ENCODE peak calls at places on chromosomes 2 and 18, in nine cellular contexts. X is pancreas, W is heart left ventricle, U is testis, A is foreskin fibroblast, M is brain microvascular endothelial cell, H is bronchial epithelial cell, B is right lobe of liver, K is body of pancreas. S is an unnamed sample.

GRCh38 chr2:158583923-158584322 is 127.2 kb downstream of the PKP4 start:
- DNase-seq in X (no peak), W (no peak), U (no peak), A (no peak), M (no peak), H (no peak), B (no peak), K (no peak), S (no peak)

GRCh38 chr18:39178171-39178570 is 1612.6 kb upstream of the CELF4 start:
- DNase-seq in X (no peak), W (no peak), U (no peak), A (no peak), M (no peak), H (no peak), B (no peak), K (no peak), S (no peak)

GRCh38 chr18:24080861-24081260 is 58.0 kb upstream of the CABYR start:
- DNase-seq in X (no peak), W (no peak), U (no peak), A (no peak), M (no peak), H (no peak), B (no peak), K (no peak), S (no peak)

GRCh38 chr2:232888839-232889529 is 18.9 kb downstream of the SNORC start:
- DNase-seq in X (no peak), W (no peak), U (peak; percentile 9), A (no peak), M (no peak), H (no peak), B (peak; percentile 51), K (no peak), S (no peak)

GRCh38 chr2:206054952-206055351 is 31.0 kb downstream of the INO80D start:
- DNase-seq in X (no peak), W (no peak), U (no peak), A (no peak), M (no peak), H (no peak), B (no peak), K (no peak), S (no peak)

GRCh38 chr2:105678346-105678745 is 66.4 kb upstream of the NCK2 start:
- DNase-seq in X (no peak), W (no peak), U (no peak), A (no peak), M (no peak), H (peak; percentile 57), B (no peak), K (no peak), S (no peak)

GRCh38 chr2:83596592-83597339 is 862.3 kb downstream of the SUCLG1 start:
- DNase-seq in X (no peak), W (no peak), U (no peak), A (no peak), M (no peak), H (no peak), B (no peak), K (no peak), S (no peak)

GRCh38 chr18:79445221-79445620 is 49.5 kb downstream of the NFATC1 start:
- DNase-seq in X (no peak), W (no peak), U (no peak), A (no peak), M (no peak), H (no peak), B (no peak), K (no peak), S (no peak)

GRCh38 chr2:127415593-127416485 is 2.4 kb upstream of the PROC start:
- DNase-seq in X (peak; percentile 85), W (peak; percentile 62), U (peak; percentile 64), A (no peak), M (no peak), H (peak; percentile 74), B (peak; percentile 92), K (peak; percentile 86), S (no peak)

GRCh38 chr2:113831156-113831555 is 58.7 kb upstream of the ACTR3 start:
- DNase-seq in X (no peak), W (no peak), U (no peak), A (peak; percentile 51), M (no peak), H (peak; percentile 90), B (no peak), K (peak; percentile 5), S (no peak)

GRCh38 chr18:3094355-3094684 is 81.4 kb upstream of the LPIN2 start:
- DNase-seq in X (no peak), W (no peak), U (no peak), A (no peak), M (no peak), H (no peak), B (no peak), K (no peak), S (no peak)

GRCh38 chr2:40169430-40169829 is 282.5 kb downstream of the SLC8A1 start:
- DNase-seq in X (no peak), W (no peak), U (no peak), A (peak; percentile 63), M (no peak), H (peak; percentile 29), B (no peak), K (no peak), S (no peak)

GRCh38 chr2:128444044-128444771 is 125.5 kb upstream of the HS6ST1 start:
- DNase-seq in X (peak; percentile 6), W (no peak), U (peak; percentile 10), A (no peak), M (no peak), H (no peak), B (no peak), K (no peak), S (no peak)

GRCh38 chr2:230666885-230667712 is 45.5 kb upstream of the CAB39 start:
- DNase-seq in X (no peak), W (peak; percentile 51), U (no peak), A (peak; percentile 76), M (peak; percentile 16), H (peak; percentile 86), B (no peak), K (peak; percentile 58), S (no peak)

GRCh38 chr2:69685321-69686048 is 41.9 kb upstream of the AAK1 start:
- DNase-seq in X (peak; percentile 87), W (no peak), U (no peak), A (no peak), M (no peak), H (no peak), B (no peak), K (peak; percentile 93), S (peak; percentile 22)

DNA sequence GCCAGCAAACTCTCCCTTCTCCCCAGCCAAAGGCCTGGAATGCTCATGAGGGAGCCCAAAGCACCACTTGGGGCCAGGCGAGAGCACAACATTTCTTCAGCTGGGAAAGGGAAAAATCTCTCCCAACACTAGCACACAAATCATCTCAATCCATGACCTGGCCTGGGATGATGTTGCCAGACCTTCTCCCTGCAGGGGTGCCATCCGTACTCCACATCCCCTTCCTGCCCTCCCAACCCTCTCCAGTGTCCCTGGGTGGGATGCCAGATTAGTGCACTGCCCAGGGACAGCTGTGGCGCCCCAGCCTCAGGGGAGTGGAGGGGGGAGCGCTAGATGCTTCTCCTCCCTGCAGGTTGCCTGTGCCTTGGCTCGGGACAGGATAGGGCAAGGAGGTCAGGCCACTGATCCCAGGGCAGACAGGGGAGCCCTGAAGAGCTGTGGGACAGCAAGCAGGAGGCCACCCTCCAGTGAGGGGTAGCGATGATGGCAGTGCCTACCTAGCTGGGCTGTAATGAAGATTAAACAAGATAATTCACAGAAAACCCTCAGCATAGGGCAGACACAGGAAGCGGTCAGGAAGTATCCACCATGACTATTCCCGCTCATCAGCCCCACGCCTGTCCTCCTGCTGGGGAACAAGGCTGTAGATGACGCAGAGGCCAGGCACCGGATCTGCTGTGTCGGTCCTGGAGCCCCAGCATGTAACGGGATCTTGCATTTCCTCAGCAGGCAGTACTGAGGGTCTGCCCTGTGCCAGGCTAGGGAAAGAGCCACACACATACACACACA is 31.1 kb downstream of the SERTAD2 start:
- DNase-seq in X (no peak), W (no peak), U (peak; percentile 43), A (no peak), M (peak; percentile 48), H (no peak), B (no peak), K (no peak), S (no peak)
- TF ChIP-seq CTCF in X (no peak), W (no peak), U (no peak), A (peak; percentile 20), M (peak; percentile 55), H (no peak), B (peak; percentile 10), K (no peak), S (peak; percentile 56)

GRCh38 chr18:12849548-12849947 is 34.5 kb downstream of the PTPN2 start:
- DNase-seq in X (no peak), W (no peak), U (no peak), A (no peak), M (no peak), H (peak; percentile 75), B (no peak), K (no peak), S (no peak)
- H3K4me3 ChIP-seq in X (no peak overlapping the region), W (no peak overlapping the region), U (no peak overlapping the region), A (no peak overlapping the region), M (no peak overlapping the region), H (no peak overlapping the region), B (no peak overlapping the region), K (no peak overlapping the region), S (no peak overlapping the region)

DNA sequence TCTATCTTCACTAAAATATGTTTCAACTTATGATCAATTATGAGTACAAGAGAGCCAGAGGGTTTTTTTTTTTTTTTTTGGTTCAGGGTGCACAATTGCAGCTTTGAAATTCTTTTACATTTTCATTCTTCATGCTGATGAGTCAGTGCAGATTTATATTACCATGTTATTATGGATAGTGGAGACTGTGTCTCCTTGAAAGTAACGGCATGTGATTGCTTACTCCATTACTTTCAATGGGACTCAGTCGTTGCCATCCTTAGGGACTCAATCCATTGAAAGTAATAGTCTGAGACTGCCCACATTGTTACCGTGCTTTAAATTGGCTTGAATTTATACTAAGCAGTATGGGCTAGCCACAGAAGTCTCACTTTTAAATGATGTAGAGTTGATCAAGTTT is 286.5 kb upstream of the FANCL start:
- DNase-seq in X (no peak), W (no peak), U (no peak), A (no peak), M (no peak), H (no peak), B (no peak), K (no peak), S (no peak)
- TF ChIP-seq CTCF in X (no peak), W (no peak), U (no peak), A (no peak), M (no peak), H (no peak), B (no peak), K (no peak), S (no peak)

DNA sequence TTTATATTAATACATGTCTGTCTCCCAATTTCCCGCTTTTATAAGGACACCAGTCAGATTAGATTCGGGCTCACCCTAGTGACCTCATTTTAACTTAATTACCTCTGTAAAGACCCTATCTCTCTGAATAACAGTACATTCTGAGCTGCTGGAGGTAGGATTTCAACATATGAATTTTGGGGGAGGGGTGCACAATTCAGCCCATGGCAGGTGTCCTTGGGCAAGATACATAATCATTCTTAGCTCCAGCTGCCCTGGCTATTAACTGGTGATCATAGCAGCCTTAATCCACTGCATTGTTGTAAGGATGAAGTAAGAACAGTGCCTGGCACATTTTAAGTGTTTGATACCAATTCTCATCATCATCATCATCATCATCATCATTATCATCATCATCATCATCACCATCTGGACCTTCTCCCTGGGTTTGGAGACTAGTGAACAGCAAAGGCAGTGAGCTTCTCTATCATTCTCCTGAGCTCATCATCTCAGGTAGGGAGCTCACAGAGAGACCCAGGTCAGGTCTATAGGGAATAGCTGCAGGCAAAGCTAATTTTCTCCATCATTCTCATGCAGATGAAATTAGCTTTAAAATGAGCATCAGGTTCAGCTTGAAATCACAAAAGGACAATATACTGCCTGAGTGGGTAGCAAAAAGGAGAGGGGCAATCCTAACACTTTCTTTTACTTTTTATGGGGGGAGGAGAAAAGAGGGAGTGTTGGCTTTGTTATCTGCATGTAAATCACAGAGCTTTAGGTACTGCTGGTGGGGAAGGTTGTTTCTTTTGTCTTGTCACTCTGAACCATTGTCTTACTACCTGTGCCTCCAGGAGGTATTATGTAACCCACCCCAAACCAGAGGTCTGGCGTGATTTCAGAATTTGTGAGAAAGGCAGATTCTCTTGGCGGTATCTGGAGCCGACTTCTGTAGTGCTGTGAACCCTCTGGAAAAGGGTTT is 125.5 kb upstream of the SPRED2 start:
- DNase-seq in X (no peak), W (no peak), U (no peak), A (no peak), M (no peak), H (no peak), B (no peak), K (no peak), S (no peak)
- H3K4me3 ChIP-seq in X (no peak overlapping the region), W (no peak overlapping the region), U (no peak overlapping the region), A (no peak overlapping the region), M (no peak overlapping the region), H (no peak overlapping the region), B (no peak overlapping the region), K (no peak overlapping the region), S (no peak overlapping the region)